ENCODE peak calls at places on chromosomes 6 and 20, in eight cellular contexts. B is stimulated activated CD4-positive, alpha-beta T cell treated with anti-CD3 and anti-CD28 coated beads, Interleukin-4, amount 100 ng/mL, for 24 hours; Y is astrocyte of the spinal cord; C is AG09309; T is CD8-positive, alpha-beta T cell; Z is AG04450; P is T-cell; A is neural progenitor cell. V is an unnamed sample.

GRCh38 chr6:144714031-144714732 is 429.0 kb downstream of the UTRN start:
- DNase-seq in P (no peak), Y (no peak), A (no peak), Z (no peak), C (no peak), T (no peak), B (no peak), V (no peak)

GRCh38 chr6:53441035-53441493 is 92.3 kb upstream of the ELOVL5 start:
- DNase-seq in A (no peak), T (no peak), Y (no peak), Z (no peak), P (no peak), C (no peak), B (no peak), V (no peak)

GRCh38 chr6:35300848-35301247 is 3.2 kb downstream of the DEF6 start:
- DNase-seq in T (peak; percentile 53), P (peak; percentile 66), Y (no peak), Z (no peak), C (no peak), A (no peak), B (peak; percentile 23), V (no peak)

GRCh38 chr20:58923117-58923712 is 57.8 kb upstream of the NELFCD start:
- DNase-seq in Z (no peak), P (no peak), C (no peak), A (no peak), Y (no peak), T (no peak), B (no peak), V (no peak)

GRCh38 chr20:22916121-22916842 is 118.8 kb upstream of the SSTR4 start:
- DNase-seq in Z (no peak), B (no peak), P (no peak), Y (no peak), A (no peak), T (no peak), C (no peak), V (no peak)

GRCh38 chr20:63686492-63687321 is 9.7 kb upstream of the TNFRSF6B start:
- DNase-seq in C (peak; percentile 66), P (no peak), B (peak; percentile 65), Y (peak; percentile 80), T (no peak), Z (peak; percentile 8), A (peak; percentile 31), V (peak; percentile 86)

GRCh38 chr20:45402946-45403345 is 5.1 kb upstream of the DBNDD2 start:
- DNase-seq in Y (peak; percentile 23), C (no peak), A (no peak), T (no peak), P (no peak), Z (no peak), B (no peak), V (no peak)

GRCh38 chr6:71527831-71528377 is 239.3 kb downstream of the OGFRL1 start:
- DNase-seq in T (no peak), P (no peak), B (no peak), Y (no peak), A (no peak), C (no peak), Z (no peak), V (no peak)

V was measured in colonic mucosa.